ENCODE peak calls at places on chromosomes 6 and 20, in ten cellular contexts. Z is PC-3, W is HCT116, U is neural progenitor cell, L is fibroblast of lung, Y is hepatocyte, B is MM.1S, P is GM23338, E is HepG2, D is PC-9. A is an unnamed sample.

GRCh38 chr6:139240161-139241010 is 51.4 kb downstream of the TXLNB start:
- DNase-seq in Z (peak; percentile 46), W (no peak), U (no peak), L (peak; percentile 97), Y (peak; percentile 53), B (no peak), P (no peak), E (no peak), D (no peak), A (no peak)

GRCh38 chr20:63794614-63795013 is 36.5 kb downstream of the ZBTB46 start:
- DNase-seq in Z (no peak), W (no peak), U (no peak), L (no peak), Y (no peak), B (peak; percentile 79), P (no peak), E (no peak), D (no peak), A (no peak)

GRCh38 chr6:113719545-113719944 is 137.6 kb upstream of the MARCKS start:
- DNase-seq in Z (no peak), W (no peak), U (no peak), L (peak; percentile 77), Y (no peak), B (no peak), P (no peak), E (no peak), D (peak; percentile 41), A (peak; percentile 48)

GRCh38 chr6:4903751-4904370 is 100.0 kb downstream of the RPP40 start:
- DNase-seq in Z (no peak), W (no peak), U (peak; percentile 7), L (no peak), Y (no peak), B (no peak), P (no peak), E (no peak), D (no peak), A (no peak)

GRCh38 chr6:84568971-84569370 is 195.4 kb downstream of the TBX18 start:
- DNase-seq in Z (peak; percentile 34), W (peak; percentile 10), U (peak; percentile 38), L (peak; percentile 79), Y (peak; percentile 26), B (no peak), P (peak; percentile 58), E (no peak), D (no peak), A (peak; percentile 14)

GRCh38 chr6:35500782-35501181 is 3.9 kb upstream of the TEAD3 start:
- DNase-seq in Z (peak; percentile 58), W (no peak), U (no peak), L (peak; percentile 41), Y (peak; percentile 62), B (no peak), P (no peak), E (peak; percentile 34), D (no peak), A (no peak)

GRCh38 chr6:165689699-165690098 is 26.7 kb upstream of the PDE10A start:
- DNase-seq in Z (no peak), W (no peak), U (no peak), L (no peak), Y (no peak), B (no peak), P (no peak), E (no peak), D (no peak), A (no peak)

GRCh38 chr6:106872044-106872443 is 102.5 kb downstream of the CD24 start:
- DNase-seq in Z (peak; percentile 67), W (no peak), U (no peak), L (no peak), Y (no peak), B (no peak), P (no peak), E (no peak), D (peak; percentile 77), A (peak; percentile 80)

GRCh38 chr20:23157741-23158140 is 71.6 kb upstream of the CD93 start:
- DNase-seq in Z (no peak), W (no peak), U (no peak), L (no peak), Y (no peak), B (no peak), P (no peak), E (no peak), D (no peak), A (peak; percentile 75)

GRCh38 chr20:23153696-23154341 is 67.7 kb upstream of the CD93 start:
- DNase-seq in Z (no peak), W (no peak), U (no peak), L (no peak), Y (no peak), B (no peak), P (no peak), E (no peak), D (no peak), A (no peak)

GRCh38 chr20:23155141-23155590 is 69.0 kb upstream of the CD93 start:
- DNase-seq in Z (no peak), W (no peak), U (no peak), L (no peak), Y (no peak), B (no peak), P (no peak), E (no peak), D (no peak), A (no peak)

GRCh38 chr20:23156842-23157423 is 70.8 kb upstream of the CD93 start:
- DNase-seq in Z (no peak), W (no peak), U (no peak), L (no peak), Y (no peak), B (no peak), P (no peak), E (no peak), D (no peak), A (no peak)

DNA sequence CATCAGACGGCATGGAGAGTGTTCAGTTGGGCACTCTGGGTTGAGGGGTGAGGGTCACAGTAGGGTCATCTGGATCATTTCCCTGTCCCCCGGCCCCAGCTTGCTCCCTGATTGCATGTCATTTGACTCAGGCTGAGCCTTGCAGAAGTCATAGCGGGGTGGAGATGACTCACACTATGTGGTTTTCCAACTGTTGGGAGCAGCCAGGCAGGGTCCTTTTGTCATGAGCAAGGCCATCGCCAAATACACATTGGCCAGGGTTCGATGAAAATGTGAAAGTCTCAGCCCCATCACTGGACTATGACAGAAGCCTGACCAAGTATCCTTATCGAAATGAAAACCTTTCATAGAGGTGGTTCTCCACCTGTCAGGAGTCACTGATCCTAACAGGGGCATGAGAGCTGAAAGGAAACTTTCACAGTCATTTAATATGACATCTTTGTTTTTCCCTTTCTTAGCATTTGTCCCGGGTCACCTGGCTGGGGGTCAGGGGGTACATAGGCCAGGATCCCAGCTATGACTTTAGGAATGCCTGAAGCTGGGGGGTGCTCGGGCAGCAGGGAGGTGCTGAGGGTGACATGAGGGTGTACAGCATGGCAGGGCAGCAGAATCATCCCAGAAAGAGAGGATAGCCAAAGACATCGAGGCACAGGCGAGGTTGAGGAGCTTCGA is 70.2 kb upstream of the CD93 start:
- DNase-seq in Z (peak; percentile 86), W (peak; percentile 78), U (no peak), L (peak; percentile 88), Y (no peak), B (no peak), P (no peak), E (peak; percentile 50), D (peak; percentile 81), A (peak; percentile 74)
- H2AFZ ChIP-seq in Z (peak overlapping the region; percentile 20), W (peak overlapping the region; percentile 74), U (no peak overlapping the region), L (no peak overlapping the region), Y (no peak overlapping the region), B (no peak overlapping the region), P (no peak overlapping the region), E (no peak overlapping the region), D (no peak overlapping the region), A (no peak overlapping the region)

DNA sequence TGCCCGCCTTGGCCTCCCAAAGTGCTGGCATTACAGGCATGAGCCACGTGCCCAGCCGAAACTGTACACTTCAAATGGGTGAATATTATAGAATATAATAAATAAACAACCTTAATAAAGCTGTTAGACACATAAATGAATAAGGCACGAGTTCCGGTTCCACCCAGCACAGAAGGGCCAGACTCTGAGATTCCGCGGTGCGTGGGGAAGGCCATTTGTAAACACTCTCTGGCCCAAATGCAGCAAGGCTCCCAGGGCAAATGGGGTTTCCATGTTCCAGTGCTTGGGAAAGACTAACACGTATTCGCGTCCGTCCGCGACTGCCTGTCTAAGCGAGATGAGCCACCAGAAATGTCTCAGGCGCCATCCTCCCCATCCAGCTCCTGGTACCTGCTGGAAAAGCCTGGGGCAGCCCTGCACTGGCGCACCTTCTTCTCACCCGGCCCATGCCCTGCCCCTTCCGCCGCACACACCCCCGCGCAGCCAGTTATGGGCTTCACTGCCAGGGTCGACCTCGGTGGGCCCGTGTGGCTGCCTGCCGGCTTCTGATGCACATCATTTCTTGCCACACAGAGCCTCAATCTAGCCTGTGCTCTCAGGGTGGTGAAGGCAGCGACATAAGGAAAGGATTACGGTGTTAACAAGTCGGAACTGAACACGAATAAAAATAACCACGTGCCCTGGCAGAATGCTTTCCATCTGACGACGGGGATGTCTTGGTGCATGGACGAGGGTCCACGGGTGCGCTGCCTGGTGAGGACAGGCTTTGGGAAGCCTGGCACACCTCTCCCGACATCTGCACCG is 5.5 kb upstream of the LSM14B start:
- DNase-seq in Z (no peak), W (no peak), U (no peak), L (no peak), Y (no peak), B (no peak), P (no peak), E (no peak), D (no peak), A (no peak)
- H3K4me1 ChIP-seq in Z (peaks cover 4% of the 10 kb centered on the region), W (peaks cover 16% of the 10 kb centered on the region), U (peaks cover 28% of the 10 kb centered on the region), L (no peaks in the 10 kb centered on the region), Y (peaks cover 11% of the 10 kb centered on the region), B (peaks cover 16% of the 10 kb centered on the region), P (peaks cover 7% of the 10 kb centered on the region), E (peaks cover 57% of the 10 kb centered on the region), D (no peaks in the 10 kb centered on the region), A (no peaks in the 10 kb centered on the region)

DNA sequence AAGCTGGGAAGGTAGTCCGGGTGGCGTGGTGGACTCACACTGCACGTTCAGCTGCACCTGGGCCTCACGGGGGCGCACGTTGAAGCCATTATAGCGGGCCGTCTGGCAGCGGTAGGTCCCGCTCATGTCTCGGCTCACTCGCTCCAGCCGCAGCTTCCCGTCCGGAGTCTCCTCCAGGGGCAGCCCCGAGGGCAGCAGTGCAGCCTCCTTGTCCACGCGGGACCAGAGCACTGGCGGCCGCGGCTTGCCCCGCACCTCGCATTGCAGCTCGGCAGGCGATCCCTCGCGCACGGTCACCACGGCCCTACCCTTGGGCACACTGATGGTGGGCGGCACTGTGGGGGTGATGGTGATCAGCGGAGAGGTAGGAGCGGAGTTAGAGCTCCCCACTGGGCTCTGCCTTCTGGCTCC is 47.6 kb downstream of the MDGA1 start:
- DNase-seq in Z (no peak), W (no peak), U (peak; percentile 78), L (no peak), Y (peak; percentile 56), B (no peak), P (peak; percentile 89), E (peak; percentile 46), D (no peak), A (no peak)
- H3K4me2 ChIP-seq in Z (no peak overlapping the region), W (no peak overlapping the region), U (peak overlapping the region; percentile 67), L (no peak overlapping the region), Y (peak overlapping the region; percentile 54), B (no peak overlapping the region), P (peak overlapping the region; percentile 84), E (peak overlapping the region; percentile 35), D (no peak overlapping the region), A (no peak overlapping the region)

GRCh38 chr6:136887899-136888298 is 34.2 kb upstream of the SLC35D3 start:
- DNase-seq in Z (no peak), W (no peak), U (no peak), L (no peak), Y (no peak), B (no peak), P (no peak), E (peak; percentile 87), D (no peak), A (no peak)

GRCh38 chr6:136890986-136891385 is 31.1 kb upstream of the SLC35D3 start:
- DNase-seq in Z (no peak), W (no peak), U (no peak), L (no peak), Y (no peak), B (no peak), P (no peak), E (no peak), D (no peak), A (no peak)

GRCh38 chr6:136889271-136890193 is 32.6 kb upstream of the SLC35D3 start:
- DNase-seq in Z (peak; percentile 7), W (no peak), U (no peak), L (no peak), Y (no peak), B (no peak), P (no peak), E (peak; percentile 25), D (no peak), A (no peak)

GRCh38 chr6:136893187-136893586 is 28.9 kb upstream of the SLC35D3 start:
- DNase-seq in Z (no peak), W (no peak), U (no peak), L (no peak), Y (no peak), B (no peak), P (no peak), E (no peak), D (no peak), A (no peak)

GRCh38 chr6:136890194-136890558 is 31.9 kb upstream of the SLC35D3 start:
- DNase-seq in Z (no peak), W (no peak), U (no peak), L (no peak), Y (no peak), B (no peak), P (no peak), E (no peak), D (no peak), A (no peak)
- H2AFZ ChIP-seq in Z (no peak overlapping the region), W (no peak overlapping the region), U (no peak overlapping the region), L (no peak overlapping the region), Y (no peak overlapping the region), B (no peak overlapping the region), P (no peak overlapping the region), E (no peak overlapping the region), D (no peak overlapping the region), A (no peak overlapping the region)

A was measured in mammary epithelial cell.